ENCODE peak calls at places on chromosomes 1 and 21, in eight cellular contexts. Y is retinal pigment epithelial cell; M is stimulated activated CD4-positive, alpha-beta T cell treated with anti-CD3 and anti-CD28 coated beads, TNF-alpha, amount 100 ng/mL, for 4 hours; W is stromal cell of bone marrow; E is central memory CD4-positive, alpha-beta T cell; O is NCI-H1105 treated with DMSO at 0.1 percent for 48 hours; B is GM04504; S is activated CD4-positive, alpha-beta T cell treated with anti-CD3 and anti-CD28 coated beads, Interleukin-2, amount 10 ng/mL, durations not matched to agents 7 days and 5 days. N is an unnamed sample.

GRCh38 chr1:61391730-61392129 is 309.4 kb downstream of the NFIA start:
- DNase-seq in Y (no peak), M (no peak), W (no peak), E (no peak), O (peak), B (no peak), S (no peak), N (no peak)

GRCh38 chr21:25863031-25863430 is 128.3 kb downstream of the GABPA start:
- DNase-seq in Y (no peak), M (no peak), W (no peak), E (no peak), O (no peak), B (no peak), S (no peak), N (no peak)

GRCh38 chr1:106879538-106879937 is 176.9 kb upstream of the PRMT6 start:
- DNase-seq in Y (peak), M (no peak), W (no peak), E (no peak), O (peak), B (no peak), S (no peak), N (no peak)

GRCh38 chr21:39849014-39849655 is 18.1 kb upstream of the PCP4 start:
- DNase-seq in Y (no peak), M (no peak), W (no peak), E (no peak), O (no peak), B (no peak), S (no peak), N (no peak)

GRCh38 chr1:181984006-181984405 is 77.5 kb downstream of the ZNF648 start:
- DNase-seq in Y (no peak), M (no peak), W (no peak), E (no peak), O (no peak), B (no peak), S (no peak), N (no peak)

GRCh38 chr1:31926846-31927660 is 11.1 kb downstream of the PTP4A2 start:
- DNase-seq in Y (no peak), M (no peak), W (no peak), E (no peak), O (peak), B (no peak), S (no peak), N (no peak)

GRCh38 chr1:175434268-175434860 is 241.8 kb upstream of the KIAA0040 start:
- DNase-seq in Y (no peak), M (no peak), W (no peak), E (no peak), O (no peak), B (no peak), S (no peak), N (no peak)

GRCh38 chr1:37739222-37739621 is 25.7 kb downstream of the EPHA10 start:
- DNase-seq in Y (no peak), M (no peak), W (no peak), E (no peak), O (no peak), B (no peak), S (no peak), N (no peak)

GRCh38 chr1:115164484-115164883 is 75.2 kb upstream of the TSPAN2 start:
- DNase-seq in Y (no peak), M (no peak), W (peak), E (no peak), O (no peak), B (no peak), S (no peak), N (no peak)

GRCh38 chr1:77513839-77514763 is 168.4 kb downstream of the ZZZ3 start:
- DNase-seq in Y (peak), M (no peak), W (no peak), E (no peak), O (no peak), B (peak), S (no peak), N (no peak)

GRCh38 chr1:203763505-203763904 is 1.5 kb upstream of the LAX1 start:
- DNase-seq in Y (no peak), M (no peak), W (no peak), E (no peak), O (no peak), B (no peak), S (no peak), N (no peak)

GRCh38 chr1:228377664-228378452 is 28.8 kb downstream of the TRIM11 start:
- DNase-seq in Y (no peak), M (no peak), W (no peak), E (no peak), O (peak), B (no peak), S (peak), N (no peak)

GRCh38 chr1:35173516-35174224 is 19.3 kb downstream of the SFPQ start:
- DNase-seq in Y (no peak), M (no peak), W (no peak), E (no peak), O (peak), B (no peak), S (no peak), N (no peak)

GRCh38 chr1:82625562-82625961 is 824.8 kb downstream of the ADGRL2 start:
- DNase-seq in Y (no peak), M (no peak), W (no peak), E (no peak), O (no peak), B (no peak), S (no peak), N (no peak)

GRCh38 chr1:235266325-235266724 is 61.7 kb downstream of the ARID4B start:
- DNase-seq in Y (no peak), M (no peak), W (peak), E (no peak), O (peak), B (no peak), S (no peak), N (no peak)

GRCh38 chr1:247111636-247112478 is 7.7 kb upstream of the ZNF669 start:
- DNase-seq in Y (no peak), M (no peak), W (no peak), E (no peak), O (no peak), B (no peak), S (no peak), N (no peak)

GRCh38 chr1:89276690-89277089 is 4.0 kb upstream of the GBP5 start:
- DNase-seq in Y (no peak), M (no peak), W (no peak), E (no peak), O (no peak), B (no peak), S (no peak), N (no peak)

GRCh38 chr1:54365020-54365797 is 41.0 kb downstream of the SSBP3 start:
- DNase-seq in Y (no peak), M (no peak), W (no peak), E (no peak), O (no peak), B (no peak), S (no peak), N (no peak)

GRCh38 chr1:107692580-107693345 is 272.2 kb downstream of the VAV3 start:
- DNase-seq in Y (no peak), M (no peak), W (no peak), E (no peak), O (peak), B (no peak), S (no peak), N (no peak)

GRCh38 chr1:42432714-42433113 is 23.1 kb downstream of the ZMYND12 start:
- DNase-seq in Y (no peak), M (no peak), W (no peak), E (no peak), O (no peak), B (no peak), S (no peak), N (no peak)

GRCh38 chr1:8021676-8022266 is 4.3 kb downstream of the ERRFI1 start:
- DNase-seq in Y (no peak), M (no peak), W (no peak), E (no peak), O (no peak), B (no peak), S (no peak), N (no peak)

GRCh38 chr1:3174487-3175247 is 105.7 kb downstream of the PRDM16 start:
- DNase-seq in Y (peak), M (no peak), W (peak), E (no peak), O (no peak), B (no peak), S (no peak), N (no peak)

GRCh38 chr21:16004121-16004520 is 274.3 kb downstream of the USP25 start:
- DNase-seq in Y (no peak), M (no peak), W (no peak), E (no peak), O (no peak), B (no peak), S (no peak), N (no peak)

GRCh38 chr1:229341811-229342304 is 989 bp downstream of the CCSAP start:
- DNase-seq in Y (no peak), M (no peak), W (no peak), E (no peak), O (peak), B (no peak), S (no peak), N (no peak)

GRCh38 chr1:77416692-77417450 is 135.1 kb downstream of the AK5 start:
- DNase-seq in Y (no peak), M (no peak), W (no peak), E (no peak), O (peak), B (no peak), S (no peak), N (no peak)

GRCh38 chr1:70051926-70052325 is 153.5 kb downstream of the LRRC40 start:
- DNase-seq in Y (no peak), M (no peak), W (no peak), E (no peak), O (no peak), B (no peak), S (no peak), N (no peak)

GRCh38 chr1:26083246-26083645 is 15.8 kb upstream of the TRIM63 start:
- DNase-seq in Y (no peak), M (no peak), W (peak), E (no peak), O (no peak), B (peak), S (no peak), N (no peak)

GRCh38 chr1:94693029-94693428 is 127.1 kb upstream of the SLC44A3 start:
- DNase-seq in Y (no peak), M (no peak), W (no peak), E (no peak), O (no peak), B (no peak), S (no peak), N (no peak)

GRCh38 chr1:150268342-150268705 is 492 bp downstream of the APH1A start:
- DNase-seq in Y (no peak), M (no peak), W (no peak), E (peak), O (no peak), B (no peak), S (peak), N (no peak)

GRCh38 chr1:119711804-119712341 is at the start of gene PHGDH:
- DNase-seq in Y (peak), M (no peak), W (peak), E (no peak), O (peak), B (peak), S (peak), N (peak)

GRCh38 chr1:27968692-27969091 is 8.9 kb downstream of the XKR8 start:
- DNase-seq in Y (no peak), M (no peak), W (peak), E (no peak), O (no peak), B (peak), S (no peak), N (no peak)